ENCODE peak calls at places on chromosomes 1 and 21, in ten cellular contexts. Y is NCI-H1092, X is NCI-H748 treated with DMSO at 0.1 percent for 48 hours, K is GM19239, G is type B pancreatic cell, N is HFF-Myc, C is mucosa of descending colon, V is DND-41, J is posterior cingulate gyrus, A is colonic mucosa. E is an unnamed sample.
A peak's percentile ranks its signal among the peaks of the same experiment; 100 is the strongest.

GRCh38 chr1:222919478-222919865 is 104.6 kb downstream of the DISP1 start:
- DNase-seq in K (no peak), X (no peak), V (no peak), Y (no peak), J (no peak), G (no peak), C (no peak), A (no peak), N (no peak), E (no peak)

GRCh38 chr1:240134113-240134512 is 42.4 kb downstream of the FMN2 start:
- DNase-seq in J (no peak), N (no peak), V (no peak), C (no peak), G (no peak), K (no peak), X (no peak), Y (no peak), A (no peak), E (no peak)

GRCh38 chr1:36223373-36223995 is 759 bp upstream of the THRAP3 start:
- DNase-seq in G (no peak), N (no peak), C (peak; percentile 48), J (no peak), K (peak; percentile 36), X (no peak), Y (no peak), A (peak; percentile 48), V (peak; percentile 52), E (peak; percentile 48)

GRCh38 chr1:84300501-84300900 is 1.0 kb upstream of the SAMD13 start:
- DNase-seq in X (no peak), J (no peak), A (no peak), N (no peak), K (no peak), G (no peak), Y (no peak), V (no peak), C (no peak), E (no peak)

GRCh38 chr1:230167419-230167852 is 100.4 kb downstream of the GALNT2 start:
- DNase-seq in C (peak; percentile 41), J (no peak), X (no peak), A (peak; percentile 37), G (no peak), V (peak; percentile 67), Y (peak; percentile 42), K (no peak), N (peak; percentile 27), E (peak; percentile 55)

GRCh38 chr1:174219606-174220370 is 60.5 kb downstream of the RABGAP1L start:
- DNase-seq in V (no peak), X (no peak), N (no peak), A (no peak), Y (no peak), K (no peak), J (no peak), C (no peak), G (no peak), E (no peak)

GRCh38 chr1:174142836-174143235 is 16.5 kb upstream of the RABGAP1L start:
- DNase-seq in N (no peak), Y (no peak), J (no peak), A (no peak), G (no peak), C (no peak), V (no peak), X (no peak), K (no peak), E (no peak)

GRCh38 chr1:162691999-162692575 is 59.8 kb downstream of the DDR2 start:
- DNase-seq in Y (no peak), G (no peak), C (no peak), V (no peak), N (no peak), K (no peak), X (no peak), J (no peak), A (no peak), E (no peak)

GRCh38 chr1:205259361-205259832 is 31.7 kb downstream of the TMCC2 start:
- DNase-seq in J (no peak), V (no peak), C (no peak), K (no peak), X (no peak), A (no peak), N (peak; percentile 55), Y (no peak), G (no peak), E (no peak)

GRCh38 chr21:24705201-24705600 is 902.1 kb downstream of the MRPL39 start:
- DNase-seq in Y (no peak), X (no peak), J (no peak), V (no peak), G (no peak), N (no peak), C (no peak), K (no peak), A (no peak), E (no peak)

GRCh38 chr21:32087452-32087851 is 191.4 kb downstream of the MIS18A start:
- DNase-seq in K (no peak), G (no peak), N (no peak), A (no peak), C (no peak), X (no peak), Y (no peak), V (no peak), J (no peak), E (no peak)

GRCh38 chr1:15214507-15214906 is 32.5 kb upstream of the FHAD1 start:
- DNase-seq in V (no peak), A (no peak), J (no peak), X (no peak), K (no peak), G (peak; percentile 80), Y (no peak), N (peak; percentile 73), C (no peak), E (no peak)

GRCh38 chr1:232283864-232284263 is 346.1 kb downstream of the SIPA1L2 start:
- DNase-seq in N (no peak), X (no peak), G (no peak), Y (peak; percentile 25), C (no peak), V (no peak), J (no peak), K (no peak), A (no peak), E (no peak)

GRCh38 chr1:54814571-54814970 is 13.4 kb upstream of the TTC22 start:
- DNase-seq in X (no peak), N (no peak), A (no peak), K (no peak), C (no peak), V (no peak), J (no peak), Y (no peak), G (peak; percentile 43), E (no peak)

GRCh38 chr1:223142795-223143759 is at the start of gene TLR5:
- DNase-seq in K (peak; percentile 80), N (no peak), X (peak; percentile 30), J (peak; percentile 41), C (peak; percentile 96), G (peak; percentile 80), Y (peak; percentile 71), V (peak; percentile 88), A (peak; percentile 94), E (peak; percentile 51)

GRCh38 chr1:1671365-1672119 is 12.7 kb upstream of the CDK11B start:
- DNase-seq in A (no peak), Y (no peak), N (no peak), X (no peak), C (no peak), J (no peak), G (no peak), K (no peak), V (no peak), E (no peak)

GRCh38 chr1:41714613-41715389 is 203.9 kb downstream of the HIVEP3 start:
- DNase-seq in C (no peak), N (no peak), K (no peak), X (no peak), J (no peak), A (no peak), V (no peak), G (no peak), Y (peak; percentile 65), E (no peak)

GRCh38 chr1:58893257-58893869 is 109.5 kb upstream of the JUN start:
- DNase-seq in J (no peak), Y (peak; percentile 65), N (no peak), X (peak; percentile 49), G (no peak), K (no peak), C (peak; percentile 86), V (no peak), A (peak; percentile 85), E (no peak)

GRCh38 chr1:26098602-26099001 is 13.0 kb upstream of the PDIK1L start:
- DNase-seq in C (no peak), K (no peak), J (no peak), X (no peak), N (no peak), Y (no peak), V (no peak), G (no peak), A (no peak), E (no peak)

GRCh38 chr1:22264464-22265330 is 121.8 kb upstream of the WNT4 start:
- DNase-seq in V (no peak), C (no peak), A (no peak), N (no peak), G (no peak), X (no peak), Y (no peak), J (no peak), K (no peak), E (no peak)

GRCh38 chr1:200646515-200646914 is 23.2 kb downstream of the DDX59 start:
- DNase-seq in A (no peak), X (no peak), K (no peak), J (no peak), V (no peak), C (no peak), Y (no peak), N (no peak), G (no peak), E (no peak)

GRCh38 chr1:93905051-93905450 is 4.2 kb downstream of the GCLM start:
- DNase-seq in V (no peak), C (no peak), Y (no peak), J (no peak), X (no peak), G (no peak), A (no peak), K (no peak), N (no peak), E (no peak)

GRCh38 chr1:166693158-166693557 is 146.1 kb upstream of the POGK start:
- DNase-seq in C (no peak), V (no peak), N (no peak), K (no peak), J (no peak), A (no peak), G (no peak), X (no peak), Y (no peak), E (no peak)

GRCh38 chr1:181601186-181601950 is 118.1 kb downstream of the CACNA1E start:
- DNase-seq in V (no peak), X (no peak), G (no peak), A (no peak), Y (no peak), N (no peak), C (no peak), J (no peak), K (no peak), E (no peak)

GRCh38 chr1:6348511-6349191 is 44.9 kb downstream of the ACOT7 start:
- DNase-seq in A (peak; percentile 42), N (no peak), K (no peak), J (no peak), V (peak; percentile 44), Y (no peak), C (peak; percentile 47), G (no peak), X (no peak), E (peak; percentile 67)

GRCh38 chr1:180123463-180123936 is 31.2 kb upstream of the QSOX1 start:
- DNase-seq in K (no peak), X (no peak), V (no peak), G (no peak), C (no peak), N (no peak), J (no peak), Y (no peak), A (no peak), E (no peak)

GRCh38 chr1:204882479-204882878 is 11.8 kb downstream of the NFASC start:
- DNase-seq in V (no peak), K (no peak), N (no peak), C (no peak), X (no peak), J (no peak), Y (peak; percentile 27), G (no peak), A (no peak), E (no peak)

GRCh38 chr1:100265562-100265930 is 470 bp upstream of the RTCA start:
- DNase-seq in A (no peak), C (no peak), X (no peak), J (no peak), K (no peak), G (no peak), V (no peak), N (peak; percentile 22), Y (no peak), E (no peak)

E was measured in A172.